ENCODE peak calls at places on chromosomes 2 and 18, in six cellular contexts. W is endothelial cell of umbilical vein, R is AG09309, Q is tibial artery, G is psoas muscle, C is IMR-90. Z is an unnamed sample.

GRCh38 chr2:230794472-230794871 is 70.3 kb upstream of the ITM2C start:
- DNase-seq in W (no peak), R (no peak), Q (no peak), G (no peak), C (peak; percentile 19), Z (no peak)

GRCh38 chr2:241659150-241659739 is 21.8 kb downstream of the ATG4B start:
- DNase-seq in W (peak; percentile 71), R (no peak), Q (no peak), G (no peak), C (peak; percentile 73), Z (no peak)

GRCh38 chr2:48781366-48781765 is 25.8 kb upstream of the LHCGR start:
- DNase-seq in W (no peak), R (no peak), Q (no peak), G (no peak), C (no peak), Z (no peak)

GRCh38 chr2:200305797-200306718 is at the start of gene SPATS2L:
- DNase-seq in W (peak; percentile 71), R (no peak), Q (peak; percentile 85), G (peak; percentile 83), C (peak; percentile 86), Z (peak; percentile 49)

GRCh38 chr18:67432806-67433205 is 83.7 kb downstream of the DSEL start:
- DNase-seq in W (no peak), R (no peak), Q (no peak), G (no peak), C (peak; percentile 63), Z (no peak)

GRCh38 chr2:191189112-191189635 is 38.4 kb upstream of the STAT4 start:
- DNase-seq in W (no peak), R (no peak), Q (no peak), G (no peak), C (no peak), Z (no peak)

GRCh38 chr2:240149943-240150784 is 9.7 kb upstream of the OTOS start:
- DNase-seq in W (peak; percentile 22), R (no peak), Q (no peak), G (peak; percentile 24), C (peak; percentile 22), Z (no peak)

GRCh38 chr2:228613133-228613532 is 431.6 kb upstream of the SPHKAP start:
- DNase-seq in W (no peak), R (peak; percentile 73), Q (no peak), G (no peak), C (peak; percentile 95), Z (peak; percentile 81)

GRCh38 chr2:903223-903900 is 47.3 kb upstream of the SNTG2 start:
- DNase-seq in W (no peak), R (no peak), Q (no peak), G (no peak), C (no peak), Z (no peak)

GRCh38 chr2:238498188-238498587 is 71.5 kb downstream of the ASB1 start:
- DNase-seq in W (no peak), R (no peak), Q (peak; percentile 59), G (no peak), C (no peak), Z (no peak)

GRCh38 chr2:24734741-24735140 is 58.5 kb downstream of the PTRHD1 start:
- DNase-seq in W (no peak), R (no peak), Q (no peak), G (no peak), C (no peak), Z (no peak)

GRCh38 chr2:45849491-45850283 is 198.2 kb downstream of the PRKCE start:
- DNase-seq in W (no peak), R (peak; percentile 61), Q (no peak), G (no peak), C (peak; percentile 72), Z (peak; percentile 66)

GRCh38 chr2:236565879-236566402 is 3.7 kb upstream of the ACKR3 start:
- DNase-seq in W (no peak), R (no peak), Q (no peak), G (no peak), C (no peak), Z (no peak)

GRCh38 chr2:163735692-163736432 is at the start of gene FIGN:
- DNase-seq in W (peak; percentile 91), R (peak; percentile 61), Q (peak; percentile 90), G (peak; percentile 85), C (peak; percentile 82), Z (peak; percentile 65)

GRCh38 chr18:23284629-23285028 is 149.3 kb downstream of the CABLES1 start:
- DNase-seq in W (no peak), R (no peak), Q (no peak), G (no peak), C (no peak), Z (no peak)

GRCh38 chr2:215772634-215773563 is 240.5 kb downstream of the MREG start:
- DNase-seq in W (no peak), R (no peak), Q (no peak), G (no peak), C (no peak), Z (no peak)

DNA sequence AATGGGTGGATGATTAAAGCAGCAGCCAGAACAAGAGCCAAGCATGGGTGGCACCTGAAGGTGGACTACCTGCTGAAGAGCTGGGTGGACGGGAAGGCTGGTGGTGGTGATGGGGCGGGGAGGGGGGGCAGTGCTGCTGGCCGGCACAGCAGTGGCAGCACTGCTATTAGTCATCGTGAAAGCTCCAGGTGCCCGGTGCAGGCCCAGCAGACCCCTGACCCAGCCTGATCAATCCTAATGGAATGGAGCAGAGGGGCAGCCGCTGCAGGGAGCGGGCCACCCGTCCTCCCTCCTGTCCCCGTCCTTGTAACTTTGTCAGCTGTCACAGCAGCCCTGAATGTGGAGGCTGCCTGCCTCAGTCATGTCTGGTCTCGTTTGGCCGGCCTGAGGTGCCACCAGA is 174.9 kb downstream of the CELF4 start:
- DNase-seq in W (no peak), R (no peak), Q (no peak), G (no peak), C (no peak), Z (no peak)
- H3K4me3 ChIP-seq in W (no peak overlapping the region), R (no peak overlapping the region), Q (no peak overlapping the region), G (no peak overlapping the region), C (no peak overlapping the region), Z (no peak overlapping the region)

GRCh38 chr18:47931707-47932103 is 1.2 kb upstream of the SMAD2 start:
- DNase-seq in W (no peak), R (no peak), Q (no peak), G (no peak), C (no peak), Z (no peak)

GRCh38 chr18:47930844-47931706 is 616 bp upstream of the SMAD2 start:
- DNase-seq in W (peak; percentile 93), R (peak; percentile 75), Q (peak; percentile 98), G (peak; percentile 98), C (peak; percentile 94), Z (peak; percentile 65)

GRCh38 chr18:47930086-47930843 is at the start of gene SMAD2:
- DNase-seq in W (peak; percentile 67), R (no peak), Q (peak; percentile 89), G (peak; percentile 84), C (peak; percentile 35), Z (no peak)

GRCh38 chr18:47932603-47933002 is 2.1 kb upstream of the SMAD2 start:
- DNase-seq in W (no peak), R (no peak), Q (no peak), G (no peak), C (no peak), Z (no peak)

DNA sequence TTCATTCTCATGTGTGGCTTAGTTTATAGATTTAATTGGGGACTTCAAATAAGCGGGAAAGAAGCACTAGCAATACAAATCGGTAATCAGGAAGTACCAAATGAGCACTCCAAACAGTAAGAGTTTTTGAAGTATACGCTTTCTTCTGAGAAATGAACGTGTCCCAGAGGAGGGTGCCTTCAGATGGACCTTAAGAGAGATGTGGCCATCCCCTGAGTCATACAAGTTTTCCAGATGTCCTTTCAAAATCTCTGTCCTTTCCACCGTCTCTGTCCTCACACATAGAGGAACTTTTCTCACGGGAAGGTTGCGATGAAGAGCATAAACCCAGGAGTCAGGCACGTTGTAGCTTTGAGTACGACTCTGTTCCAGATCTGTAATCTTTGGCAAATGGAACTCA is 1.7 kb upstream of the SMAD2 start:
- DNase-seq in W (no peak), R (no peak), Q (no peak), G (no peak), C (no peak), Z (no peak)
- H3K4me3 ChIP-seq in W (no peak overlapping the region), R (no peak overlapping the region), Q (no peak overlapping the region), G (peak overlapping the region; percentile 86), C (no peak overlapping the region), Z (no peak overlapping the region)

GRCh38 chr18:77251730-77252050 is 2.0 kb downstream of the GALR1 start:
- DNase-seq in W (no peak), R (no peak), Q (no peak), G (no peak), C (no peak), Z (no peak)

GRCh38 chr18:77250501-77250925 is 865 bp downstream of the GALR1 start:
- DNase-seq in W (no peak), R (no peak), Q (no peak), G (no peak), C (no peak), Z (no peak)

GRCh38 chr18:77250926-77251729 is 1.5 kb downstream of the GALR1 start:
- DNase-seq in W (no peak), R (no peak), Q (no peak), G (no peak), C (no peak), Z (no peak)

GRCh38 chr18:77249583-77250500 is at the start of gene GALR1:
- DNase-seq in W (no peak), R (no peak), Q (no peak), G (peak; percentile 18), C (no peak), Z (no peak)

GRCh38 chr18:77248873-77249582 is 620 bp upstream of the GALR1 start:
- DNase-seq in W (no peak), R (no peak), Q (no peak), G (no peak), C (no peak), Z (no peak)
- H3K4me3 ChIP-seq in W (no peak overlapping the region), R (peak overlapping the region; percentile 2), Q (peak overlapping the region; percentile 27), G (peak overlapping the region; percentile 60), C (peak overlapping the region; percentile 40), Z (no peak overlapping the region)

GRCh38 chr18:12779043-12779442 is 76.2 kb downstream of the PSMG2 start:
- DNase-seq in W (no peak), R (no peak), Q (no peak), G (no peak), C (no peak), Z (no peak)

GRCh38 chr18:12774982-12775381 is 72.1 kb downstream of the PSMG2 start:
- DNase-seq in W (no peak), R (no peak), Q (no peak), G (no peak), C (no peak), Z (no peak)

GRCh38 chr18:12779456-12779855 is 76.6 kb downstream of the PSMG2 start:
- DNase-seq in W (no peak), R (no peak), Q (no peak), G (no peak), C (no peak), Z (no peak)

GRCh38 chr18:12777543-12777942 is 74.7 kb downstream of the PSMG2 start:
- DNase-seq in W (no peak), R (no peak), Q (no peak), G (peak; percentile 15), C (no peak), Z (no peak)

DNA sequence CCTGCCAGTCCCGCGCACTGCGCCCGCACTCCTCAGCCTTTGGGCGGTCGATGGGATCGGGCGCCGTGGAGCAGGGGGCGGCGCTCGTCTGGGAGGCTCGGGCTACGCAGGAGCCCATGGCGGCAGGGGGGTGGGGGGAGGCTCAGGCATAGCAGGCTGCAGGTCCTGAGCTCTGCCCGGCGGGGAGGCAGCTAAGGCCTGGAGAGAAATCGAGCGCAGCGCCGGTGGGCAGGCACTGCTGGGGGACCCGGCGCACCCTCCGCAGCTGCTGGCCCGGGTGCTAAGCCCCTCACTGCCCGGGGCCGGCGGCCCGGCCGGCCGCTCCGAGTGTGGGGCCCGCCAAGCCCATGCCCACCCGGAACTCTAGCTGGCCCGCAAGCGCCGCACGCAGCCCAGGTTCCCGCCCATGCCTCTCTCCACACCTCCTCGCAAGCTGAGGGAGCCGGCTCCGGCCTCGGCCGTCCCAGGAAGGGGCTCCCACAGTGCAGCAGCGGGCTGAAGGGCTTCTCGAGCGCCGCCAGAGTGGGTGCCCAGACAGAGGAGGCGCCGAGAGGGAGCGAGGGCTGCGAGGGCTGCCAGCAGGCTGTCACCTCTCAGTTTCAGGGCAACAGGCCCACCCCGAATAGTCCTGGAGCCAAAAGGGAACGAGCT is 74.1 kb downstream of the PSMG2 start:
- DNase-seq in W (no peak), R (no peak), Q (no peak), G (no peak), C (no peak), Z (no peak)
- H3K4me3 ChIP-seq in W (no peak overlapping the region), R (peak overlapping the region; percentile 26), Q (peak overlapping the region; percentile 11), G (no peak overlapping the region), C (no peak overlapping the region), Z (no peak overlapping the region)